ENCODE peak calls at places on chromosome 9, in seven cellular contexts. A is Right ventricle myocardium inferior; F is sciatic nerve; T is glutamatergic neuron; N is activated CD8-positive, alpha-beta memory T cell treated with anti-CD3 and anti-CD28 coated beads, Interleukin-2, amount 50 U/mL, for 4 hours; I is fibroblast of lung; L is glomerular endothelial cell. H is an unnamed sample.

GRCh38 chr9:109912082-109912581 is 132.1 kb downstream of the PALM2AKAP2 start:
- DNase-seq in A (no peak), T (no peak), L (peak), F (no peak), I (peak), N (no peak), H (no peak)

GRCh38 chr9:127828262-127829031 is 25.8 kb downstream of the FPGS start:
- DNase-seq in F (peak), T (peak), A (peak), N (no peak), I (peak), L (no peak), H (peak)

GRCh38 chr9:108724669-108725068 is 131.1 kb downstream of the ACTL7B start:
- DNase-seq in A (no peak), N (no peak), L (no peak), F (no peak), T (no peak), I (peak), H (no peak)

GRCh38 chr9:113139225-113139829 is 11.5 kb upstream of the SLC31A2 start:
- DNase-seq in L (no peak), I (no peak), T (no peak), A (no peak), N (no peak), F (no peak), H (no peak)

GRCh38 chr9:84996049-84996448 is 326.5 kb downstream of the NTRK2 start:
- DNase-seq in I (no peak), N (no peak), L (no peak), T (no peak), A (no peak), F (no peak), H (no peak)

GRCh38 chr9:81814794-81815464 is 113.3 kb upstream of the SPATA31D4 start:
- DNase-seq in A (no peak), F (no peak), L (no peak), T (no peak), N (no peak), I (no peak), H (no peak)

GRCh38 chr9:95286151-95286550 is 31.4 kb downstream of the FANCC start:
- DNase-seq in A (no peak), I (no peak), N (no peak), L (no peak), F (no peak), T (no peak), H (no peak)

GRCh38 chr9:10059044-10059443 is 553.8 kb downstream of the PTPRD start:
- DNase-seq in F (no peak), T (no peak), N (no peak), I (peak), A (no peak), L (no peak), H (no peak)

GRCh38 chr9:25654417-25654816 is 23.8 kb downstream of the TUSC1 start:
- DNase-seq in I (no peak), A (no peak), T (no peak), L (no peak), F (no peak), N (no peak), H (no peak)

GRCh38 chr9:72982161-72982799 is 29.4 kb upstream of the ALDH1A1 start:
- DNase-seq in F (no peak), A (no peak), T (no peak), N (no peak), L (no peak), I (peak), H (no peak)

GRCh38 chr9:73807956-73808355 is 656.3 kb downstream of the ANXA1 start:
- DNase-seq in A (no peak), N (no peak), I (no peak), F (no peak), L (no peak), T (no peak), H (no peak)

GRCh38 chr9:135095470-135096407 is 8.3 kb downstream of the OLFM1 start:
- DNase-seq in F (no peak), T (no peak), N (no peak), L (no peak), A (peak), I (no peak), H (no peak)

GRCh38 chr9:126548312-126548711 is 65.4 kb upstream of the LMX1B start:
- DNase-seq in T (no peak), N (no peak), A (no peak), L (no peak), F (no peak), I (no peak), H (no peak)

GRCh38 chr9:108956098-108956533 is 21.9 kb downstream of the ABITRAM start:
- DNase-seq in I (no peak), N (no peak), F (no peak), A (no peak), T (no peak), L (no peak), H (no peak)

GRCh38 chr9:18452276-18452675 is 21.7 kb upstream of the ADAMTSL1 start:
- DNase-seq in T (no peak), N (no peak), I (no peak), A (no peak), F (no peak), L (no peak), H (no peak)

GRCh38 chr9:69079186-69079585 is 43.6 kb downstream of the FXN start:
- DNase-seq in T (no peak), L (no peak), F (no peak), I (no peak), A (no peak), N (no peak), H (no peak)

GRCh38 chr9:14428781-14429230 is 114.9 kb upstream of the NFIB start:
- DNase-seq in N (peak), L (no peak), A (peak), I (peak), F (peak), T (peak), H (peak)

GRCh38 chr9:133269537-133270357 is 5.3 kb downstream of the ABO start:
- DNase-seq in I (no peak), A (no peak), N (no peak), T (no peak), F (no peak), L (no peak), H (no peak)

GRCh38 chr9:120435066-120435465 is 144.9 kb downstream of the CDK5RAP2 start:
- DNase-seq in L (no peak), I (peak), F (no peak), T (no peak), A (no peak), N (no peak), H (no peak)

GRCh38 chr9:85744481-85744880 is 2.7 kb upstream of the AGTPBP1 start:
- DNase-seq in L (no peak), F (no peak), T (no peak), I (no peak), A (no peak), N (no peak), H (no peak)

GRCh38 chr9:100306283-100306682 is 46.5 kb downstream of the TEX10 start:
- DNase-seq in L (no peak), N (no peak), I (no peak), T (no peak), F (no peak), A (no peak), H (no peak)

GRCh38 chr9:114366334-114367128 is 21.3 kb downstream of the AKNA start:
- DNase-seq in L (no peak), I (peak), T (no peak), F (no peak), A (no peak), N (no peak), H (no peak)